ENCODE peak calls at places on chromosomes 6 and 20, in eight cellular contexts. J, P, E, O, G, U, T and N are unnamed samples.

GRCh38 chr6:42393339-42393738 is 58.4 kb downstream of the TRERF1 start:
- DNase-seq in J (no peak), P (no peak), E (no peak), O (no peak), G (no peak), U (no peak), T (no peak), N (no peak)

GRCh38 chr20:25672659-25673058 is 24.0 kb downstream of the ZNF337 start:
- DNase-seq in J (no peak), P (no peak), E (no peak), O (no peak), G (no peak), U (no peak), T (peak; percentile 9), N (no peak)

GRCh38 chr6:84280030-84280429 is 52.6 kb upstream of the CEP162 start:
- DNase-seq in J (no peak), P (no peak), E (no peak), O (peak; percentile 37), G (no peak), U (no peak), T (no peak), N (no peak)

GRCh38 chr6:54232703-54233102 is 75.5 kb upstream of the TINAG start:
- DNase-seq in J (no peak), P (no peak), E (no peak), O (no peak), G (no peak), U (no peak), T (no peak), N (no peak)

GRCh38 chr20:18019068-18019467 is 38.6 kb downstream of the OVOL2 start:
- DNase-seq in J (no peak), P (no peak), E (peak; percentile 76), O (no peak), G (no peak), U (peak; percentile 78), T (peak; percentile 15), N (no peak)

GRCh38 chr6:106513813-106514212 is 115.5 kb downstream of the RTN4IP1 start:
- DNase-seq in J (no peak), P (no peak), E (no peak), O (no peak), G (no peak), U (peak; percentile 75), T (peak; percentile 37), N (no peak)

GRCh38 chr6:170524188-170524535 is 28.9 kb downstream of the PSMB1 start:
- DNase-seq in J (no peak), P (no peak), E (no peak), O (no peak), G (no peak), U (peak; percentile 46), T (no peak), N (no peak)

GRCh38 chr20:46588532-46589509 is 38.4 kb upstream of the OCSTAMP start:
- DNase-seq in J (no peak), P (no peak), E (no peak), O (no peak), G (no peak), U (no peak), T (no peak), N (no peak)

GRCh38 chr6:6434151-6434550 is 113.7 kb upstream of the F13A1 start:
- DNase-seq in J (no peak), P (no peak), E (no peak), O (no peak), G (no peak), U (no peak), T (no peak), N (no peak)

GRCh38 chr20:47586648-47587306 is 85.1 kb downstream of the NCOA3 start:
- DNase-seq in J (no peak), P (peak; percentile 25), E (peak; percentile 36), O (no peak), G (no peak), U (no peak), T (no peak), N (no peak)

GRCh38 chr20:47330933-47331708 is 25.4 kb downstream of the ZMYND8 start:
- DNase-seq in J (no peak), P (no peak), E (no peak), O (peak; percentile 89), G (no peak), U (no peak), T (no peak), N (no peak)

GRCh38 chr6:89475634-89476033 is 42.7 kb downstream of the ANKRD6 start:
- DNase-seq in J (no peak), P (no peak), E (no peak), O (no peak), G (peak; percentile 5), U (no peak), T (no peak), N (no peak)

GRCh38 chr6:1622220-1622841 is 12.6 kb downstream of the FOXC1 start:
- DNase-seq in J (no peak), P (no peak), E (no peak), O (no peak), G (no peak), U (no peak), T (no peak), N (no peak)

GRCh38 chr6:47479874-47480273 is 2.3 kb downstream of the CD2AP start:
- DNase-seq in J (no peak), P (no peak), E (no peak), O (no peak), G (no peak), U (no peak), T (no peak), N (no peak)

GRCh38 chr20:47989957-47990356 is 204.7 kb upstream of the SULF2 start:
- DNase-seq in J (no peak), P (peak; percentile 62), E (no peak), O (no peak), G (no peak), U (no peak), T (no peak), N (no peak)

GRCh38 chr20:59665656-59666555 is 61.6 kb downstream of the PHACTR3 start:
- DNase-seq in J (no peak), P (no peak), E (no peak), O (no peak), G (no peak), U (no peak), T (no peak), N (no peak)

GRCh38 chr6:41705996-41706835 is 29.2 kb downstream of the TFEB start:
- DNase-seq in J (peak; percentile 86), P (no peak), E (peak; percentile 97), O (no peak), G (peak; percentile 77), U (peak; percentile 96), T (peak; percentile 70), N (peak; percentile 60)

GRCh38 chr6:112665815-112666214 is 318.7 kb downstream of the RFPL4B start:
- DNase-seq in J (no peak), P (no peak), E (no peak), O (no peak), G (no peak), U (no peak), T (no peak), N (no peak)

GRCh38 chr6:36028887-36029324 is 1.3 kb downstream of the MAPK14 start:
- DNase-seq in J (peak; percentile 28), P (peak; percentile 63), E (peak; percentile 35), O (peak; percentile 90), G (peak; percentile 63), U (peak; percentile 85), T (peak; percentile 79), N (peak; percentile 26)

GRCh38 chr6:87151786-87152527 is 3.4 kb upstream of the ZNF292 start:
- DNase-seq in J (peak; percentile 81), P (peak; percentile 83), E (peak; percentile 46), O (no peak), G (peak; percentile 81), U (peak; percentile 79), T (no peak), N (peak; percentile 68)

GRCh38 chr6:30840922-30841643 is 43.2 kb upstream of the DDR1 start:
- DNase-seq in J (no peak), P (no peak), E (no peak), O (no peak), G (no peak), U (no peak), T (no peak), N (no peak)

GRCh38 chr20:23147964-23148720 is 62.0 kb upstream of the CD93 start:
- DNase-seq in J (no peak), P (no peak), E (no peak), O (peak; percentile 87), G (no peak), U (peak; percentile 76), T (peak; percentile 82), N (peak; percentile 37)

GRCh38 chr6:157500022-157500421 is 119.0 kb downstream of the ZDHHC14 start:
- DNase-seq in J (no peak), P (no peak), E (no peak), O (no peak), G (no peak), U (no peak), T (no peak), N (no peak)

GRCh38 chr6:17630511-17631073 is 30.5 kb downstream of the FAM8A1 start:
- DNase-seq in J (no peak), P (no peak), E (no peak), O (no peak), G (no peak), U (no peak), T (no peak), N (no peak)

GRCh38 chr20:36238760-36239159 is 2.5 kb downstream of the AAR2 start:
- DNase-seq in J (no peak), P (no peak), E (no peak), O (no peak), G (no peak), U (no peak), T (no peak), N (no peak)

GRCh38 chr20:20138301-20139064 is 86.2 kb downstream of the CFAP61 start:
- DNase-seq in J (no peak), P (no peak), E (no peak), O (no peak), G (no peak), U (no peak), T (no peak), N (no peak)

GRCh38 chr6:148457137-148457842 is 114.7 kb downstream of the SASH1 start:
- DNase-seq in J (no peak), P (no peak), E (no peak), O (peak; percentile 21), G (no peak), U (no peak), T (no peak), N (no peak)

GRCh38 chr6:156262014-156262413 is 515.2 kb upstream of the ARID1B start:
- DNase-seq in J (no peak), P (peak; percentile 99), E (no peak), O (no peak), G (no peak), U (no peak), T (no peak), N (no peak)

GRCh38 chr6:27902335-27903314 is 9.6 kb downstream of the OR2B2 start:
- DNase-seq in J (peak; percentile 92), P (peak; percentile 79), E (peak; percentile 74), O (peak; percentile 88), G (peak; percentile 75), U (peak; percentile 92), T (peak; percentile 86), N (peak; percentile 74)

GRCh38 chr6:31621320-31621939 is 915 bp downstream of the PRRC2A start:
- DNase-seq in J (no peak), P (peak; percentile 29), E (no peak), O (no peak), G (no peak), U (peak; percentile 39), T (no peak), N (no peak)

GRCh38 chr20:2759603-2760360 is 40.6 kb downstream of the CPXM1 start:
- DNase-seq in J (no peak), P (no peak), E (peak; percentile 40), O (no peak), G (no peak), U (no peak), T (no peak), N (no peak)

GRCh38 chr20:6651016-6651415 is 116.5 kb upstream of the BMP2 start:
- DNase-seq in J (no peak), P (no peak), E (no peak), O (peak; percentile 50), G (no peak), U (no peak), T (no peak), N (no peak)

GRCh38 chr6:36649721-36650484 is 28.6 kb upstream of the CDKN1A start:
- DNase-seq in J (no peak), P (no peak), E (no peak), O (no peak), G (no peak), U (no peak), T (no peak), N (no peak)

GRCh38 chr6:168493976-168494375 is 53.0 kb downstream of the SMOC2 start:
- DNase-seq in J (no peak), P (no peak), E (no peak), O (no peak), G (no peak), U (no peak), T (no peak), N (no peak)